ENCODE peak calls at places on chromosomes 4 and X, in five cellular contexts. G is neural crest cell, C is anterior cingulate cortex, S is fibroblast of mammary gland, N is AG09309. J is an unnamed sample.

GRCh38 chr4:37441231-37442061 is 196.9 kb downstream of the NWD2 start:
- DNase-seq in G (no peak), C (no peak), S (no peak), N (no peak), J (no peak)

GRCh38 chrX:7191681-7192110 is 43.7 kb upstream of the PUDP start:
- DNase-seq in G (no peak), C (no peak), S (peak; percentile 12), N (no peak), J (no peak)

GRCh38 chr4:46993075-46994006 is at the start of gene GABRA4:
- DNase-seq in G (peak; percentile 2), C (peak; percentile 70), S (no peak), N (no peak), J (no peak)

GRCh38 chrX:103640401-103641155 is 11.8 kb downstream of the TCEAL1 start:
- DNase-seq in G (no peak), C (no peak), S (peak; percentile 54), N (no peak), J (no peak)

GRCh38 chrX:86195343-86195742 is 47.1 kb downstream of the DACH2 start:
- DNase-seq in G (no peak), C (no peak), S (no peak), N (no peak), J (no peak)

GRCh38 chr4:127936974-127937373 is 28.0 kb downstream of the MFSD8 start:
- DNase-seq in G (no peak), C (no peak), S (peak; percentile 14), N (peak; percentile 14), J (no peak)

GRCh38 chrX:149916745-149917392 is 12.5 kb upstream of the HSFX4 start:
- DNase-seq in G (no peak), C (no peak), S (no peak), N (no peak), J (no peak)

GRCh38 chrX:103941201-103941975 is 21.0 kb upstream of the TMSB15B start:
- DNase-seq in G (no peak), C (no peak), S (peak; percentile 50), N (peak; percentile 4), J (no peak)

GRCh38 chrX:103624111-103624510 is 4.7 kb upstream of the TCEAL1 start:
- DNase-seq in G (no peak), C (no peak), S (no peak), N (no peak), J (no peak)